ENCODE peak calls at places on chromosome 19, in four cellular contexts. I is HT-29; N is heart left ventricle; O is activated naive CD8-positive, alpha-beta T cell treated with anti-CD3 and anti-CD28 coated beads, Interleukin-2, amount 50 U/mL, for 16 hours. A is an unnamed sample.

GRCh38 chr19:45528744-45529453 is 21.6 kb downstream of the VASP start:
- DNase-seq in I (peak; percentile 98), N (no peak), O (no peak), A (no peak)

GRCh38 chr19:54316746-54317107 is 3.8 kb upstream of the LILRA5 start:
- DNase-seq in I (peak; percentile 19), N (no peak), O (no peak), A (no peak)

GRCh38 chr19:55341191-55342043 is 1.7 kb downstream of the KMT5C start:
- DNase-seq in I (peak; percentile 82), N (peak; percentile 81), O (no peak), A (peak; percentile 71)

GRCh38 chr19:16315825-16316505 is 8.7 kb upstream of the KLF2 start:
- DNase-seq in I (no peak), N (no peak), O (no peak), A (peak; percentile 89)

GRCh38 chr19:5292453-5292842 is 48.2 kb downstream of the PTPRS start:
- DNase-seq in I (no peak), N (no peak), O (no peak), A (no peak)

GRCh38 chr19:4501005-4501591 is 17.2 kb downstream of the PLIN4 start:
- DNase-seq in I (no peak), N (no peak), O (no peak), A (no peak)

GRCh38 chr19:46955114-46955812 is 64.4 kb upstream of the NPAS1 start:
- DNase-seq in I (peak; percentile 57), N (no peak), O (no peak), A (no peak)

GRCh38 chr19:6292006-6292405 is 12.2 kb upstream of the MLLT1 start:
- DNase-seq in I (no peak), N (no peak), O (no peak), A (no peak)

GRCh38 chr19:16381756-16382401 is 57.3 kb downstream of the KLF2 start:
- DNase-seq in I (no peak), N (peak; percentile 85), O (no peak), A (peak; percentile 86)

GRCh38 chr19:23505738-23506137 is 110.5 kb upstream of the ZNF91 start:
- DNase-seq in I (no peak), N (no peak), O (no peak), A (no peak)

GRCh38 chr19:47518139-47518538 is 3.3 kb upstream of the NAPA start:
- DNase-seq in I (no peak), N (no peak), O (peak; percentile 65), A (no peak)

GRCh38 chr19:56597696-56598095 is 2.6 kb downstream of the ZNF71 start:
- DNase-seq in I (no peak), N (no peak), O (no peak), A (no peak)

GRCh38 chr19:33815410-33816340 is 19.0 kb downstream of the KCTD15 start:
- DNase-seq in I (no peak), N (peak; percentile 28), O (no peak), A (no peak)

GRCh38 chr19:19040417-19040816 is 7.0 kb downstream of the ARMC6 start:
- DNase-seq in I (no peak), N (no peak), O (no peak), A (peak; percentile 65)

A was measured in uterus.